ENCODE peak calls at places on chromosome 14, in nine cellular contexts. L, P, T, W, R, E, X, Z and Y are unnamed samples.
A peak's percentile ranks its signal among the peaks of the same experiment; 100 is the strongest.

GRCh38 chr14:45144658-45145057 is 8.9 kb downstream of the FANCM start:
- DNase-seq in X (no peak), E (no peak), R (no peak), P (no peak), W (no peak), T (no peak), L (no peak), Z (no peak), Y (no peak)

GRCh38 chr14:20652996-20653975 is 11.8 kb upstream of the OR6S1 start:
- DNase-seq in P (no peak), X (no peak), E (peak; percentile 59), W (peak; percentile 20), Z (no peak), R (no peak), T (peak; percentile 72), L (peak; percentile 81), Y (peak; percentile 41)

GRCh38 chr14:101761881-101762529 is 496 bp downstream of the PPP2R5C start:
- DNase-seq in T (no peak), X (peak; percentile 38), E (peak; percentile 64), L (peak; percentile 14), W (peak; percentile 28), R (no peak), Z (peak; percentile 16), P (no peak), Y (peak; percentile 12)

GRCh38 chr14:68820536-68820935 is 27.7 kb upstream of the ZFP36L1 start:
- DNase-seq in E (peak; percentile 12), X (no peak), R (no peak), P (no peak), L (no peak), T (no peak), W (no peak), Z (no peak), Y (no peak)

GRCh38 chr14:68970096-68970612 is 8.9 kb downstream of the ACTN1 start:
- DNase-seq in T (no peak), X (no peak), Z (no peak), W (no peak), L (no peak), P (no peak), R (no peak), E (no peak), Y (no peak)

GRCh38 chr14:99568567-99569560 is 35.1 kb downstream of the CCDC85C start:
- DNase-seq in T (peak; percentile 73), L (peak; percentile 35), X (peak; percentile 68), E (no peak), W (peak; percentile 15), Z (no peak), P (no peak), R (no peak), Y (peak; percentile 58)

GRCh38 chr14:50344116-50344775 is 32.1 kb downstream of the DMAC2L start:
- DNase-seq in X (no peak), Z (no peak), T (no peak), E (peak; percentile 52), W (no peak), P (no peak), L (peak; percentile 80), R (no peak), Y (peak; percentile 59)

GRCh38 chr14:63663428-63664142 is 21.9 kb upstream of the WDR89 start:
- DNase-seq in L (peak; percentile 11), R (no peak), W (peak; percentile 5), Z (no peak), P (no peak), E (peak; percentile 25), T (no peak), X (no peak), Y (no peak)

GRCh38 chr14:67541448-67542387 is 8.6 kb downstream of the PLEKHH1 start:
- DNase-seq in Z (no peak), L (no peak), P (no peak), W (peak; percentile 23), R (no peak), E (no peak), T (no peak), X (no peak), Y (no peak)

GRCh38 chr14:77554207-77554606 is 55.6 kb upstream of the ISM2 start:
- DNase-seq in X (no peak), T (no peak), Z (no peak), P (no peak), E (no peak), L (no peak), R (no peak), W (no peak), Y (no peak)

GRCh38 chr14:99790978-99791376 is 2.2 kb upstream of the EML1 start:
- DNase-seq in T (no peak), X (no peak), E (no peak), W (no peak), R (no peak), L (peak; percentile 20), P (no peak), Z (no peak), Y (peak; percentile 85)

GRCh38 chr14:72607386-72608125 is 286.3 kb downstream of the DPF3 start:
- DNase-seq in W (no peak), X (no peak), R (no peak), T (peak; percentile 14), L (no peak), E (no peak), Z (peak; percentile 57), P (no peak), Y (no peak)

GRCh38 chr14:58287607-58288042 is 10.7 kb upstream of the ARID4A start:
- DNase-seq in X (no peak), T (no peak), R (no peak), W (no peak), P (no peak), E (no peak), L (no peak), Z (no peak), Y (no peak)

GRCh38 chr14:98937712-98938505 is 334.1 kb downstream of the BCL11B start:
- DNase-seq in L (no peak), P (no peak), T (no peak), E (no peak), X (no peak), R (no peak), W (peak; percentile 60), Z (no peak), Y (no peak)

GRCh38 chr14:58898655-58899316 is 261.0 kb downstream of the DACT1 start:
- DNase-seq in Z (no peak), P (no peak), R (peak; percentile 94), L (peak; percentile 83), T (peak; percentile 89), W (no peak), E (no peak), X (no peak), Y (peak; percentile 63)

GRCh38 chr14:25696176-25696575 is 646.2 kb upstream of the STXBP6 start:
- DNase-seq in X (no peak), R (no peak), P (no peak), Z (no peak), W (no peak), E (no peak), T (no peak), L (no peak), Y (no peak)

GRCh38 chr14:72638021-72638420 is 255.9 kb downstream of the DPF3 start:
- DNase-seq in R (peak; percentile 72), L (peak; percentile 81), Z (no peak), W (no peak), X (no peak), P (no peak), T (peak; percentile 84), E (no peak), Y (peak; percentile 69)

GRCh38 chr14:24437020-24437735 is 5.4 kb downstream of the SDR39U1 start:
- DNase-seq in T (no peak), L (no peak), E (peak; percentile 10), W (no peak), Z (peak; percentile 89), X (no peak), P (no peak), R (no peak), Y (no peak)
- TF ChIP-seq CTCF in T (no peak), L (no peak), E (no peak), W (no peak), Z (no peak), X (peak; percentile 31), P (no peak), R (no peak), Y (peak; percentile 6)

GRCh38 chr14:56075301-56075700 is 42.9 kb upstream of the PELI2 start:
- DNase-seq in W (no peak), L (no peak), Z (no peak), P (no peak), R (no peak), E (no peak), T (no peak), X (no peak), Y (no peak)

DNA sequence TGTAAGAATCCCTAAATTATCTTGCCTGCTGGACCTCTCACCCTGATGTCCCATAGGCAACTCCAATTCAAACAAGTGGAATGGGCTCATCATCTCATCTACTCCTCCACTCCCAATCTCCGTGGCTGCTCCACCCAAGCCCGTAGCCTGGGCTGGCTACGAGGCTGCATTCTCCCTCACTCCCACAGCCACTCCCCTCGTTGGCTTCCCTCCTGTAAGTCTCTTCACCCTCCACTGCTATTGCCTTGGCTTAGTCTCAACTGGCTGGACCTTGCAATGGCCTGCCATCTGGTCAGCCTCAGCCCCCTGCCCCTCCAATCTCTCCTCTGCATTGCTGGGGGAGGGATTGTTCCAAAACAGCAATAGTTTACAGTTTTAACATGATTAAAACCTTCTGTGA is 44.4 kb upstream of the PELI2 start:
- DNase-seq in W (no peak), P (no peak), X (no peak), L (no peak), Z (peak; percentile 7), T (no peak), E (no peak), R (no peak), Y (no peak)
- TF ChIP-seq CTCF in W (no peak), P (no peak), X (no peak), L (no peak), Z (no peak), T (no peak), E (no peak), R (no peak), Y (no peak)

GRCh38 chr14:73741386-73741875 is 27.2 kb upstream of the PNMA1 start:
- DNase-seq in T (peak; percentile 80), W (peak; percentile 98), P (peak; percentile 74), Z (no peak), L (peak; percentile 78), R (no peak), X (peak; percentile 86), E (peak; percentile 80), Y (peak; percentile 84)
- TF ChIP-seq CTCF in T (peak; percentile 12), W (no peak), P (no peak), Z (no peak), L (peak; percentile 16), R (no peak), X (no peak), E (no peak), Y (no peak)

GRCh38 chr14:36019126-36019525 is 157.4 kb downstream of the PTCSC3 start:
- DNase-seq in X (no peak), R (peak; percentile 11), T (no peak), Z (no peak), W (no peak), L (no peak), P (no peak), E (no peak), Y (no peak)

GRCh38 chr14:36022765-36023415 is 153.6 kb downstream of the PTCSC3 start:
- DNase-seq in E (no peak), P (no peak), T (no peak), L (no peak), X (no peak), Z (no peak), W (no peak), R (no peak), Y (no peak)

GRCh38 chr14:36021926-36022325 is 154.6 kb downstream of the PTCSC3 start:
- DNase-seq in T (no peak), P (no peak), Z (no peak), X (no peak), W (no peak), E (no peak), R (no peak), L (no peak), Y (no peak)

GRCh38 chr14:36020120-36021029 is 156.1 kb downstream of the PTCSC3 start:
- DNase-seq in R (no peak), X (no peak), Z (no peak), T (no peak), W (no peak), E (no peak), L (no peak), P (no peak), Y (no peak)

GRCh38 chr14:36021030-36021422 is 155.5 kb downstream of the PTCSC3 start:
- DNase-seq in Z (no peak), P (no peak), X (no peak), W (no peak), E (no peak), L (no peak), T (no peak), R (no peak), Y (no peak)
- TF ChIP-seq CTCF in Z (no peak), P (no peak), X (no peak), W (no peak), E (no peak), L (no peak), T (no peak), R (no peak), Y (no peak)